ENCODE peak calls at places on chromosomes 11 and 22, in eight cellular contexts. One of them, this sample, is unnamed. For H3K27me3 and H3K4me1, the result is how much of the 10 kb centered on the place peaks cover.

GRCh38 chr11:34650528-34650927 is 29.6 kb downstream of the EHF start:
- DNase-seq in cardiac muscle cell: peak
- DNase-seq in mammary epithelial cell: peak
- DNase-seq in small intestine: no peak
- DNase-seq in right cardiac atrium: no peak
- DNase-seq in heart left ventricle: no peak
- DNase-seq in right lobe of liver: no peak
- DNase-seq in CD8-positive, alpha-beta T cell: peak
- DNase-seq in this sample: peak

GRCh38 chr11:6825333-6825744 is 20.1 kb upstream of the OR10A5 start:
- DNase-seq in CD8-positive, alpha-beta T cell: no peak
- DNase-seq in small intestine: no peak
- DNase-seq in mammary epithelial cell: peak
- DNase-seq in right cardiac atrium: no peak
- DNase-seq in right lobe of liver: no peak
- DNase-seq in heart left ventricle: no peak
- DNase-seq in cardiac muscle cell: no peak
- DNase-seq in this sample: no peak

GRCh38 chr11:33930317-33931021 is 38.6 kb upstream of the LMO2 start:
- DNase-seq in small intestine: no peak
- DNase-seq in cardiac muscle cell: peak
- DNase-seq in right lobe of liver: no peak
- DNase-seq in CD8-positive, alpha-beta T cell: no peak
- DNase-seq in mammary epithelial cell: no peak
- DNase-seq in heart left ventricle: no peak
- DNase-seq in right cardiac atrium: no peak
- DNase-seq in this sample: no peak

GRCh38 chr22:22197993-22198402 is 46.6 kb upstream of the VPREB1 start:
- DNase-seq in heart left ventricle: no peak
- DNase-seq in cardiac muscle cell: no peak
- DNase-seq in CD8-positive, alpha-beta T cell: no peak
- DNase-seq in mammary epithelial cell: no peak
- DNase-seq in small intestine: no peak
- DNase-seq in right lobe of liver: no peak
- DNase-seq in right cardiac atrium: no peak
- DNase-seq in this sample: no peak

GRCh38 chr22:47309476-47309875 is 547.0 kb downstream of the TBC1D22A start:
- DNase-seq in CD8-positive, alpha-beta T cell: no peak
- DNase-seq in heart left ventricle: no peak
- DNase-seq in mammary epithelial cell: no peak
- DNase-seq in cardiac muscle cell: no peak
- DNase-seq in right cardiac atrium: no peak
- DNase-seq in right lobe of liver: no peak
- DNase-seq in small intestine: no peak
- DNase-seq in this sample: no peak

GRCh38 chr11:64124147-64124546 is 41.8 kb downstream of the MACROD1 start:
- DNase-seq in cardiac muscle cell: no peak
- DNase-seq in mammary epithelial cell: peak
- DNase-seq in CD8-positive, alpha-beta T cell: no peak
- DNase-seq in small intestine: no peak
- DNase-seq in right lobe of liver: no peak
- DNase-seq in heart left ventricle: no peak
- DNase-seq in right cardiac atrium: peak
- DNase-seq in this sample: no peak

GRCh38 chr11:85923455-85923854 is 68.3 kb downstream of the CCDC83 start:
- DNase-seq in mammary epithelial cell: no peak
- DNase-seq in right lobe of liver: no peak
- DNase-seq in CD8-positive, alpha-beta T cell: no peak
- DNase-seq in small intestine: no peak
- DNase-seq in right cardiac atrium: no peak
- DNase-seq in heart left ventricle: no peak
- DNase-seq in cardiac muscle cell: no peak
- DNase-seq in this sample: no peak

GRCh38 chr22:29744902-29745301 is 21.9 kb downstream of the ZMAT5 start:
- DNase-seq in cardiac muscle cell: peak
- DNase-seq in heart left ventricle: no peak
- DNase-seq in small intestine: no peak
- DNase-seq in right lobe of liver: no peak
- DNase-seq in CD8-positive, alpha-beta T cell: no peak
- DNase-seq in right cardiac atrium: peak
- DNase-seq in mammary epithelial cell: peak
- DNase-seq in this sample: no peak

GRCh38 chr22:32904044-32904443 is 102.5 kb downstream of the TIMP3 start:
- DNase-seq in heart left ventricle: peak
- DNase-seq in small intestine: peak
- DNase-seq in right lobe of liver: no peak
- DNase-seq in right cardiac atrium: no peak
- DNase-seq in mammary epithelial cell: peak
- DNase-seq in cardiac muscle cell: peak
- DNase-seq in CD8-positive, alpha-beta T cell: no peak
- DNase-seq in this sample: no peak

GRCh38 chr22:35861451-35861850 is 143.8 kb downstream of the APOL5 start:
- DNase-seq in heart left ventricle: no peak
- DNase-seq in right lobe of liver: no peak
- DNase-seq in right cardiac atrium: no peak
- DNase-seq in mammary epithelial cell: no peak
- DNase-seq in cardiac muscle cell: no peak
- DNase-seq in small intestine: no peak
- DNase-seq in CD8-positive, alpha-beta T cell: no peak
- DNase-seq in this sample: no peak

GRCh38 chr11:134242376-134242775 is 10.8 kb downstream of the THYN1 start:
- DNase-seq in small intestine: no peak
- DNase-seq in CD8-positive, alpha-beta T cell: no peak
- DNase-seq in right lobe of liver: no peak
- DNase-seq in heart left ventricle: no peak
- DNase-seq in mammary epithelial cell: no peak
- DNase-seq in cardiac muscle cell: no peak
- DNase-seq in right cardiac atrium: no peak
- DNase-seq in this sample: no peak

GRCh38 chr11:117816151-117816741 is 8.3 kb downstream of the FXYD2 start:
- DNase-seq in small intestine: no peak
- DNase-seq in CD8-positive, alpha-beta T cell: no peak
- DNase-seq in right cardiac atrium: peak
- DNase-seq in right lobe of liver: no peak
- DNase-seq in heart left ventricle: peak
- DNase-seq in mammary epithelial cell: no peak
- DNase-seq in cardiac muscle cell: peak
- DNase-seq in this sample: no peak

GRCh38 chr22:46933040-46933439 is 170.6 kb downstream of the TBC1D22A start:
- DNase-seq in cardiac muscle cell: no peak
- DNase-seq in mammary epithelial cell: no peak
- DNase-seq in CD8-positive, alpha-beta T cell: no peak
- DNase-seq in small intestine: no peak
- DNase-seq in heart left ventricle: no peak
- DNase-seq in right cardiac atrium: no peak
- DNase-seq in right lobe of liver: no peak
- DNase-seq in this sample: no peak

GRCh38 chr11:455566-456147 is 5.6 kb downstream of the PTDSS2 start:
- DNase-seq in CD8-positive, alpha-beta T cell: no peak
- DNase-seq in right cardiac atrium: peak
- DNase-seq in small intestine: no peak
- DNase-seq in mammary epithelial cell: no peak
- DNase-seq in cardiac muscle cell: no peak
- DNase-seq in heart left ventricle: peak
- DNase-seq in right lobe of liver: no peak
- DNase-seq in this sample: no peak

GRCh38 chr22:38657248-38657909 is 941 bp downstream of the CBY1 start:
- DNase-seq in small intestine: peak
- DNase-seq in cardiac muscle cell: peak
- DNase-seq in right lobe of liver: peak
- DNase-seq in heart left ventricle: no peak
- DNase-seq in mammary epithelial cell: peak
- DNase-seq in CD8-positive, alpha-beta T cell: no peak
- DNase-seq in right cardiac atrium: no peak
- DNase-seq in this sample: peak

GRCh38 chr22:19884161-19884953 is 29.7 kb upstream of the GNB1L start:
- DNase-seq in right cardiac atrium: peak
- DNase-seq in cardiac muscle cell: no peak
- DNase-seq in CD8-positive, alpha-beta T cell: no peak
- DNase-seq in mammary epithelial cell: no peak
- DNase-seq in heart left ventricle: peak
- DNase-seq in small intestine: no peak
- DNase-seq in right lobe of liver: peak
- DNase-seq in this sample: no peak

GRCh38 chr22:45051946-45052345 is 42.1 kb upstream of the PHF21B start:
- DNase-seq in right lobe of liver: no peak
- DNase-seq in mammary epithelial cell: no peak
- DNase-seq in cardiac muscle cell: no peak
- DNase-seq in CD8-positive, alpha-beta T cell: no peak
- DNase-seq in small intestine: no peak
- DNase-seq in heart left ventricle: no peak
- DNase-seq in right cardiac atrium: no peak
- DNase-seq in this sample: no peak
- H3K27me3 ChIP-seq in right lobe of liver: under half
- H3K27me3 ChIP-seq in mammary epithelial cell: under half
- H3K27me3 ChIP-seq in cardiac muscle cell: under half
- H3K27me3 ChIP-seq in CD8-positive, alpha-beta T cell: under half
- H3K27me3 ChIP-seq in small intestine: under half
- H3K27me3 ChIP-seq in heart left ventricle: half or more
- H3K27me3 ChIP-seq in right cardiac atrium: under half
- H3K27me3 ChIP-seq in this sample: under half

GRCh38 chr22:31221084-31221483 is 9.0 kb downstream of the LIMK2 start:
- DNase-seq in right lobe of liver: no peak
- DNase-seq in mammary epithelial cell: no peak
- DNase-seq in small intestine: no peak
- DNase-seq in right cardiac atrium: no peak
- DNase-seq in cardiac muscle cell: no peak
- DNase-seq in CD8-positive, alpha-beta T cell: no peak
- DNase-seq in heart left ventricle: no peak
- DNase-seq in this sample: no peak
- H3K4me1 ChIP-seq in right lobe of liver: under half
- H3K4me1 ChIP-seq in mammary epithelial cell: under half
- H3K4me1 ChIP-seq in small intestine: under half
- H3K4me1 ChIP-seq in right cardiac atrium: under half
- H3K4me1 ChIP-seq in cardiac muscle cell: under half
- H3K4me1 ChIP-seq in CD8-positive, alpha-beta T cell: under half
- H3K4me1 ChIP-seq in heart left ventricle: under half
- H3K4me1 ChIP-seq in this sample: under half

GRCh38 chr11:68122936-68123539 is 1.9 kb upstream of the CHKA start:
- DNase-seq in CD8-positive, alpha-beta T cell: no peak
- DNase-seq in right lobe of liver: peak
- DNase-seq in small intestine: peak
- DNase-seq in mammary epithelial cell: no peak
- DNase-seq in cardiac muscle cell: no peak
- DNase-seq in heart left ventricle: peak
- DNase-seq in right cardiac atrium: no peak
- DNase-seq in this sample: no peak

GRCh38 chr11:68127791-68128681 is 6.8 kb upstream of the CHKA start:
- DNase-seq in cardiac muscle cell: peak
- DNase-seq in CD8-positive, alpha-beta T cell: no peak
- DNase-seq in heart left ventricle: peak
- DNase-seq in right lobe of liver: peak
- DNase-seq in right cardiac atrium: peak
- DNase-seq in small intestine: peak
- DNase-seq in mammary epithelial cell: no peak
- DNase-seq in this sample: no peak

GRCh38 chr11:68130121-68130520 is 8.9 kb upstream of the CHKA start:
- DNase-seq in mammary epithelial cell: no peak
- DNase-seq in small intestine: no peak
- DNase-seq in cardiac muscle cell: no peak
- DNase-seq in right cardiac atrium: no peak
- DNase-seq in heart left ventricle: no peak
- DNase-seq in right lobe of liver: no peak
- DNase-seq in CD8-positive, alpha-beta T cell: no peak
- DNase-seq in this sample: no peak

GRCh38 chr11:68125164-68125563 is 4.0 kb upstream of the CHKA start:
- DNase-seq in mammary epithelial cell: no peak
- DNase-seq in right cardiac atrium: no peak
- DNase-seq in cardiac muscle cell: no peak
- DNase-seq in small intestine: no peak
- DNase-seq in CD8-positive, alpha-beta T cell: no peak
- DNase-seq in heart left ventricle: no peak
- DNase-seq in right lobe of liver: no peak
- DNase-seq in this sample: no peak

DNA sequence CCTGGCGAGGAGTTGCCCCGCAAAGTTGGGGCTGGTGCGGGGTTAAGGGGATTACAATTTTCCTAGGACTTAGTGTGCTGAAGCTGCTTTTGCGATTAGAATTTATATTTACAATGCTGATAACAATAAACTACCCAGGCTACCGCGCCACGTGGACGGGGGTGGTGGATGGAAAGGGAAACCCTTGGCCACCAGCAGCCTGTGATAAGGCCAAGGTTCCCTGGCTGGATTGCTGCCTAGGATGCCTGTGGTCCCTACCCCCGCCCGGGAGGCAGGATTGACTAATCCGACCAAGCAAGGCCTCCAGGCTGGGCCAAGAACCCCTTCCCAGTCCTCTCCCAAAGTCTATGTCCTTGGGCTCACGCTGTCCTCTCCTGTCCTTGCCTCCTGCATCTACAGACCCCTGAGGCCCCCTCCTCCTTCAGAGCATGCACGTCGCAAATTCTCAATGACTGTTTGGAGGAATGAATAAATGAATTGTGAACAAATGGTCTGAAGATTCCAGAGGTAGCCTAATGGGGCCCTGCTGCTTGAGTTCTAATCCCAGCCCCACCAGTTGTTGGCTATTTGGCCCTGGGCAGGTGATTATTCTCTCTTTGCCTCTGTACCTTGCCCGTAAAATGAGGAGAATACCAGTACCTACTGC is 7.6 kb upstream of the CHKA start:
- DNase-seq in small intestine: peak
- DNase-seq in right lobe of liver: peak
- DNase-seq in right cardiac atrium: peak
- DNase-seq in heart left ventricle: peak
- DNase-seq in CD8-positive, alpha-beta T cell: no peak
- DNase-seq in mammary epithelial cell: no peak
- DNase-seq in cardiac muscle cell: peak
- DNase-seq in this sample: no peak
- H3K4me3 ChIP-seq in small intestine: peak
- H3K4me3 ChIP-seq in right lobe of liver: peak
- H3K4me3 ChIP-seq in right cardiac atrium: peak
- H3K4me3 ChIP-seq in heart left ventricle: peak
- H3K4me3 ChIP-seq in CD8-positive, alpha-beta T cell: no peak
- H3K4me3 ChIP-seq in mammary epithelial cell: no peak
- H3K4me3 ChIP-seq in cardiac muscle cell: peak
- H3K4me3 ChIP-seq in this sample: no peak

GRCh38 chr11:72584933-72585597 is 89.2 kb downstream of the PDE2A start:
- DNase-seq in mammary epithelial cell: no peak
- DNase-seq in CD8-positive, alpha-beta T cell: no peak
- DNase-seq in right lobe of liver: peak
- DNase-seq in cardiac muscle cell: no peak
- DNase-seq in right cardiac atrium: no peak
- DNase-seq in small intestine: no peak
- DNase-seq in heart left ventricle: no peak
- DNase-seq in this sample: peak

GRCh38 chr11:72587696-72588095 is 86.5 kb downstream of the PDE2A start:
- DNase-seq in cardiac muscle cell: no peak
- DNase-seq in right cardiac atrium: no peak
- DNase-seq in heart left ventricle: peak
- DNase-seq in right lobe of liver: peak
- DNase-seq in CD8-positive, alpha-beta T cell: no peak
- DNase-seq in mammary epithelial cell: no peak
- DNase-seq in small intestine: no peak
- DNase-seq in this sample: no peak

GRCh38 chr11:72586591-72587090 is 87.6 kb downstream of the PDE2A start:
- DNase-seq in small intestine: no peak
- DNase-seq in CD8-positive, alpha-beta T cell: no peak
- DNase-seq in cardiac muscle cell: no peak
- DNase-seq in right lobe of liver: peak
- DNase-seq in right cardiac atrium: no peak
- DNase-seq in mammary epithelial cell: no peak
- DNase-seq in heart left ventricle: no peak
- DNase-seq in this sample: no peak

GRCh38 chr11:72584293-72584921 is 89.8 kb downstream of the PDE2A start:
- DNase-seq in mammary epithelial cell: no peak
- DNase-seq in heart left ventricle: peak
- DNase-seq in small intestine: no peak
- DNase-seq in CD8-positive, alpha-beta T cell: peak
- DNase-seq in right cardiac atrium: peak
- DNase-seq in right lobe of liver: peak
- DNase-seq in cardiac muscle cell: peak
- DNase-seq in this sample: peak

GRCh38 chr11:72585762-72586590 is 88.2 kb downstream of the PDE2A start:
- DNase-seq in right cardiac atrium: peak
- DNase-seq in mammary epithelial cell: peak
- DNase-seq in heart left ventricle: peak
- DNase-seq in right lobe of liver: peak
- DNase-seq in cardiac muscle cell: peak
- DNase-seq in small intestine: peak
- DNase-seq in CD8-positive, alpha-beta T cell: peak
- DNase-seq in this sample: peak
- H3K27me3 ChIP-seq in right cardiac atrium: under half
- H3K27me3 ChIP-seq in mammary epithelial cell: under half
- H3K27me3 ChIP-seq in heart left ventricle: under half
- H3K27me3 ChIP-seq in right lobe of liver: under half
- H3K27me3 ChIP-seq in cardiac muscle cell: half or more
- H3K27me3 ChIP-seq in small intestine: under half
- H3K27me3 ChIP-seq in CD8-positive, alpha-beta T cell: under half
- H3K27me3 ChIP-seq in this sample: under half

This sample was measured in CD8-positive, alpha-beta memory T cell.